ENCODE peak calls at places on chromosome 6, in ten cellular contexts. One of them, this sample, is unnamed.

GRCh38 chr6:97068211-97068610 is 143.7 kb downstream of the KLHL32 start:
- DNase-seq in endothelial cell of umbilical vein: peak
- DNase-seq in heart left ventricle: no peak
- DNase-seq in A549: peak
- DNase-seq in testis: no peak
- DNase-seq in NB4: peak
- DNase-seq in sigmoid colon: no peak
- DNase-seq in transverse colon: no peak
- DNase-seq in uterus: no peak
- DNase-seq in right lobe of liver: no peak
- DNase-seq in this sample: no peak

GRCh38 chr6:15843764-15844163 is 180.9 kb upstream of the DTNBP1 start:
- DNase-seq in endothelial cell of umbilical vein: no peak
- DNase-seq in heart left ventricle: no peak
- DNase-seq in A549: no peak
- DNase-seq in testis: no peak
- DNase-seq in NB4: no peak
- DNase-seq in sigmoid colon: no peak
- DNase-seq in transverse colon: no peak
- DNase-seq in uterus: no peak
- DNase-seq in right lobe of liver: no peak
- DNase-seq in this sample: no peak

GRCh38 chr6:10478187-10479040 is 42.7 kb upstream of the GCNT2 start:
- DNase-seq in endothelial cell of umbilical vein: peak
- DNase-seq in heart left ventricle: no peak
- DNase-seq in A549: peak
- DNase-seq in testis: no peak
- DNase-seq in NB4: peak
- DNase-seq in sigmoid colon: no peak
- DNase-seq in transverse colon: no peak
- DNase-seq in uterus: no peak
- DNase-seq in right lobe of liver: no peak
- DNase-seq in this sample: no peak

GRCh38 chr6:35432291-35432690 is 19.8 kb upstream of the FANCE start:
- DNase-seq in endothelial cell of umbilical vein: no peak
- DNase-seq in heart left ventricle: no peak
- DNase-seq in A549: no peak
- DNase-seq in testis: no peak
- DNase-seq in NB4: no peak
- DNase-seq in sigmoid colon: no peak
- DNase-seq in transverse colon: peak
- DNase-seq in uterus: no peak
- DNase-seq in right lobe of liver: no peak
- DNase-seq in this sample: no peak

GRCh38 chr6:49556429-49556837 is 6.0 kb downstream of the C6orf141 start:
- DNase-seq in endothelial cell of umbilical vein: peak
- DNase-seq in heart left ventricle: no peak
- DNase-seq in A549: peak
- DNase-seq in testis: no peak
- DNase-seq in NB4: peak
- DNase-seq in sigmoid colon: no peak
- DNase-seq in transverse colon: peak
- DNase-seq in uterus: no peak
- DNase-seq in right lobe of liver: no peak
- DNase-seq in this sample: peak

GRCh38 chr6:66638099-66638498 is 931.1 kb upstream of the EYS start:
- DNase-seq in endothelial cell of umbilical vein: no peak
- DNase-seq in heart left ventricle: no peak
- DNase-seq in A549: no peak
- DNase-seq in testis: no peak
- DNase-seq in NB4: no peak
- DNase-seq in sigmoid colon: no peak
- DNase-seq in transverse colon: no peak
- DNase-seq in uterus: no peak
- DNase-seq in right lobe of liver: no peak
- DNase-seq in this sample: no peak

GRCh38 chr6:12331474-12331873 is 41.3 kb downstream of the EDN1 start:
- DNase-seq in endothelial cell of umbilical vein: no peak
- DNase-seq in heart left ventricle: no peak
- DNase-seq in A549: no peak
- DNase-seq in testis: no peak
- DNase-seq in NB4: no peak
- DNase-seq in sigmoid colon: no peak
- DNase-seq in transverse colon: no peak
- DNase-seq in uterus: no peak
- DNase-seq in right lobe of liver: no peak
- DNase-seq in this sample: peak

GRCh38 chr6:14207493-14207892 is 89.9 kb downstream of the CD83 start:
- DNase-seq in endothelial cell of umbilical vein: no peak
- DNase-seq in heart left ventricle: no peak
- DNase-seq in A549: no peak
- DNase-seq in testis: no peak
- DNase-seq in NB4: no peak
- DNase-seq in sigmoid colon: no peak
- DNase-seq in transverse colon: peak
- DNase-seq in uterus: no peak
- DNase-seq in right lobe of liver: no peak
- DNase-seq in this sample: no peak

GRCh38 chr6:27630727-27631613 is 158.1 kb upstream of the ZNF184 start:
- DNase-seq in endothelial cell of umbilical vein: peak
- DNase-seq in heart left ventricle: no peak
- DNase-seq in A549: peak
- DNase-seq in testis: peak
- DNase-seq in NB4: no peak
- DNase-seq in sigmoid colon: no peak
- DNase-seq in transverse colon: peak
- DNase-seq in uterus: no peak
- DNase-seq in right lobe of liver: no peak
- DNase-seq in this sample: peak

DNA sequence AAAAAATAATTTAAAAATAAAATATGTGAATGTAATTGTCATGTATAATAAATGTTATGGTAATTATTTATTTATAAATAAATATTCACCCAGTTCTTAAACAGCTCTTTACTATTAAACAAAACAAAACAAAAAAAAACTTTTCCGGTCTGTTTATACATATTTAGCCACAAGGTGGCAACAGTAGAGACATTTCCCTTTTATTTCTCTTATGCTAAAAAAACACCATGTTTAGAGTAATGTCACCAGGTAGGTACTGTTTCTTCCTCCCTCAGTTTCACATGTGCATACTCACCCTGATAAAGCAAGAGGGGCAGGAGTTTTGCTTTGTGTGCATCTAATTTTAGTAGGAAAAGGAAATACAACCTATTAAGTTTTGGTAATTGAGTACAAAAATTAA is 610.4 kb upstream of the IMPG1 start:
- DNase-seq in endothelial cell of umbilical vein: peak
- DNase-seq in heart left ventricle: no peak
- DNase-seq in A549: no peak
- DNase-seq in testis: no peak
- DNase-seq in NB4: peak
- DNase-seq in sigmoid colon: no peak
- DNase-seq in transverse colon: no peak
- DNase-seq in uterus: no peak
- DNase-seq in right lobe of liver: no peak
- DNase-seq in this sample: no peak
- TF ChIP-seq CTCF in endothelial cell of umbilical vein: no peak
- TF ChIP-seq CTCF in heart left ventricle: peak
- TF ChIP-seq CTCF in A549: peak
- TF ChIP-seq CTCF in testis: peak
- TF ChIP-seq CTCF in NB4: peak
- TF ChIP-seq CTCF in sigmoid colon: no peak
- TF ChIP-seq CTCF in transverse colon: peak
- TF ChIP-seq CTCF in uterus: no peak
- TF ChIP-seq CTCF in right lobe of liver: peak
- TF ChIP-seq CTCF in this sample: peak

GRCh38 chr6:144094731-144095133 is 641 bp downstream of the SF3B5 start:
- DNase-seq in endothelial cell of umbilical vein: no peak
- DNase-seq in heart left ventricle: no peak
- DNase-seq in A549: no peak
- DNase-seq in testis: no peak
- DNase-seq in NB4: peak
- DNase-seq in sigmoid colon: no peak
- DNase-seq in transverse colon: no peak
- DNase-seq in uterus: no peak
- DNase-seq in right lobe of liver: no peak
- DNase-seq in this sample: no peak

GRCh38 chr6:144093658-144094057 is 1.7 kb downstream of the SF3B5 start:
- DNase-seq in endothelial cell of umbilical vein: no peak
- DNase-seq in heart left ventricle: no peak
- DNase-seq in A549: no peak
- DNase-seq in testis: no peak
- DNase-seq in NB4: no peak
- DNase-seq in sigmoid colon: no peak
- DNase-seq in transverse colon: no peak
- DNase-seq in uterus: no peak
- DNase-seq in right lobe of liver: no peak
- DNase-seq in this sample: no peak

GRCh38 chr6:144098993-144099392 is 3.6 kb upstream of the SF3B5 start:
- DNase-seq in endothelial cell of umbilical vein: no peak
- DNase-seq in heart left ventricle: no peak
- DNase-seq in A549: no peak
- DNase-seq in testis: no peak
- DNase-seq in NB4: no peak
- DNase-seq in sigmoid colon: no peak
- DNase-seq in transverse colon: no peak
- DNase-seq in uterus: no peak
- DNase-seq in right lobe of liver: no peak
- DNase-seq in this sample: no peak

GRCh38 chr6:144093236-144093635 is 2.1 kb downstream of the SF3B5 start:
- DNase-seq in endothelial cell of umbilical vein: no peak
- DNase-seq in heart left ventricle: no peak
- DNase-seq in A549: no peak
- DNase-seq in testis: no peak
- DNase-seq in NB4: no peak
- DNase-seq in sigmoid colon: no peak
- DNase-seq in transverse colon: no peak
- DNase-seq in uterus: no peak
- DNase-seq in right lobe of liver: no peak
- DNase-seq in this sample: no peak

GRCh38 chr6:144095134-144096002 is at the start of gene SF3B5:
- DNase-seq in endothelial cell of umbilical vein: peak
- DNase-seq in heart left ventricle: peak
- DNase-seq in A549: peak
- DNase-seq in testis: peak
- DNase-seq in NB4: peak
- DNase-seq in sigmoid colon: peak
- DNase-seq in transverse colon: peak
- DNase-seq in uterus: peak
- DNase-seq in right lobe of liver: peak
- DNase-seq in this sample: peak
- TF ChIP-seq POLR2A in endothelial cell of umbilical vein: peak
- TF ChIP-seq POLR2A in heart left ventricle: no peak
- TF ChIP-seq POLR2A in A549: peak
- TF ChIP-seq POLR2A in testis: peak
- TF ChIP-seq POLR2A in NB4: peak
- TF ChIP-seq POLR2A in sigmoid colon: peak
- TF ChIP-seq POLR2A in transverse colon: peak
- TF ChIP-seq POLR2A in uterus: peak
- TF ChIP-seq POLR2A in right lobe of liver: peak
- TF ChIP-seq POLR2A in this sample: peak

DNA sequence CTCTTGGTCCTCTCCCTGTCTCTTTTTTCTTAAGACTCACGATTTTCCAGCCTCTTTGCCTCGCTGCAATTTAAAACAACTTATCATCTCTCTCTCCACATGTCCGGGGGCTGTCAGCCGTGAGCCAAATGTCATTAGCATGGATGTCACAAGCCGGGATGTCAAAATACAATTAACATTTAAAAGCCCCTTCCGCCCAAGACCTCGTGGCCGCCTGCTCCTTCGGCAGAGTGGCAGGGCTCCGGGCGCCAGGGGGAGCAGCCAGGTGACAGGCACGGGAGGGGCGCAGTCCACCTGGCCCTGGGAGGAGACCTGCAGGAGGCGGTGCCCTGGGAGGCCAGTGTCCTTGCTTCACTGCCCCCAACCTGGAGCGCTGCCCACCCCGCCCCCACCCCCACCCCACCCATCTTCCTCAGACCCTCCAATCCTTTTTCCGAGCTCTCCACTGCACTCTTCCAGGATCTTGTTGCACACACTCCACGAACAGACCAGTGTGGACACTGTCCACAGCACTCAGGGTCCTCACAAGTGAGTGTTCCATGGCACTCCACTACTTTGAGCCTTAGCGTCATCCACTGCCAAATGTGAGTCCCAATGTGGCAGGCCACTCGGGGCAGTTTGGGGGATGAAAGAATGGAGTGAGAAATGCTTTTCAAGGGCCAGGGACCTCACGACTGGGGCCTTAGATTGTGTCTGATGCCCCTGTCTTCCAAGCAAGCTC is 5.6 kb upstream of the GRM4 start:
- DNase-seq in endothelial cell of umbilical vein: no peak
- DNase-seq in heart left ventricle: no peak
- DNase-seq in A549: no peak
- DNase-seq in testis: no peak
- DNase-seq in NB4: no peak
- DNase-seq in sigmoid colon: peak
- DNase-seq in transverse colon: no peak
- DNase-seq in uterus: no peak
- DNase-seq in right lobe of liver: no peak
- DNase-seq in this sample: no peak
- TF ChIP-seq CTCF in endothelial cell of umbilical vein: no peak
- TF ChIP-seq CTCF in heart left ventricle: no peak
- TF ChIP-seq CTCF in A549: no peak
- TF ChIP-seq CTCF in testis: no peak
- TF ChIP-seq CTCF in NB4: no peak
- TF ChIP-seq CTCF in sigmoid colon: no peak
- TF ChIP-seq CTCF in transverse colon: no peak
- TF ChIP-seq CTCF in uterus: no peak
- TF ChIP-seq CTCF in right lobe of liver: no peak
- TF ChIP-seq CTCF in this sample: no peak

DNA sequence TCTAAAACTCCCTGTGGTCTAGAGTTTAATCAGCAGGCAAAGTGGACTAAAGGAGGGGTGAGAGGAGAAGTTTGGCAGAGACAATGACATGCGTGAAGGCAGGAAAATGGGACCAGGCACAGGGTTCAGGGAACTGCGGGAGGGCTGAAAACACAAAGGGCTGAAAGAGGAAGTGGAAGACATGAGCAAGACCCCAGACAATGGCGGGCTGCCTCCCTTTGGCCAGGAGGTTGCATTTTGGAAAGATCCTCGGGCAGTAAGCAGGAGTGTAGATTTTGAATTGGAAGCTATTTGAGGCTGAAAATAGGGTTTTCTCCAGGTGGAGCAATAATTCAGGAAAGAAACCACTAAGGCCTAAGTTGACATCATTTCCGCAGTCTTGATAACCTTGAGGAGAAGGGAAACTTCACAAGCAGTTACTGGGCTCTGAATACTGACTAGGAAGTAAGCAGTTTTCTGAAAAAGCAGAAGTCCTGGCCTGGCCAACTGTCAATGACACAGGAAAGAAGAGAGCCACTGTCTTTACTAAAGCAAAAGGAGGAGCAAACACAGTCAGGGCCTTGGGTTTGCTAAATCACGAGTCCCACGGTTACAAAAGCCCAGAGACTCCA is 3.4 kb downstream of the LY86 start:
- DNase-seq in endothelial cell of umbilical vein: no peak
- DNase-seq in heart left ventricle: peak
- DNase-seq in A549: no peak
- DNase-seq in testis: peak
- DNase-seq in NB4: peak
- DNase-seq in sigmoid colon: no peak
- DNase-seq in transverse colon: peak
- DNase-seq in uterus: no peak
- DNase-seq in right lobe of liver: no peak
- DNase-seq in this sample: no peak
- TF ChIP-seq POLR2A in endothelial cell of umbilical vein: no peak
- TF ChIP-seq POLR2A in heart left ventricle: no peak
- TF ChIP-seq POLR2A in A549: no peak
- TF ChIP-seq POLR2A in testis: no peak
- TF ChIP-seq POLR2A in NB4: no peak
- TF ChIP-seq POLR2A in sigmoid colon: no peak
- TF ChIP-seq POLR2A in transverse colon: no peak
- TF ChIP-seq POLR2A in uterus: no peak
- TF ChIP-seq POLR2A in right lobe of liver: no peak
- TF ChIP-seq POLR2A in this sample: no peak

This sample was measured in body of pancreas.